ENCODE peak calls at places on chromosomes 13 and 19, in nine cellular contexts. Y is CD4-positive, CD25-positive, alpha-beta regulatory T cell; C is psoas muscle; H is tibial nerve; E is heart right ventricle; U is adrenal gland; I is trophoblast cell; K is neuronal stem cell; B is fibroblast of lung. M is an unnamed sample. For H3K4me1, the result is how much of the 10 kb centered on the place peaks cover.

GRCh38 chr13:77981191-77981925 is 62.7 kb upstream of the EDNRB start:
- DNase-seq in Y (no peak), C (no peak), H (no peak), E (no peak), U (no peak), I (no peak), K (no peak), B (peak), M (peak)

GRCh38 chr13:35702316-35702715 is 225.8 kb upstream of the MAB21L1 start:
- DNase-seq in Y (no peak), C (no peak), H (no peak), E (no peak), U (no peak), I (no peak), K (no peak), B (no peak), M (no peak)

GRCh38 chr13:51621597-51621996 is 37.3 kb downstream of the WDFY2 start:
- DNase-seq in Y (no peak), C (no peak), H (no peak), E (no peak), U (no peak), I (no peak), K (no peak), B (no peak), M (no peak)

GRCh38 chr19:31139871-31140505 is 209.2 kb downstream of the TSHZ3 start:
- DNase-seq in Y (no peak), C (no peak), H (no peak), E (no peak), U (no peak), I (peak), K (no peak), B (peak), M (no peak)

GRCh38 chr13:110561335-110562033 is at the start of gene RAB20:
- DNase-seq in Y (peak), C (peak), H (peak), E (peak), U (peak), I (peak), K (peak), B (peak), M (peak)

GRCh38 chr19:3006075-3006767 is 22.9 kb downstream of the TLE2 start:
- DNase-seq in Y (no peak), C (no peak), H (no peak), E (no peak), U (no peak), I (peak), K (no peak), B (no peak), M (no peak)

GRCh38 chr19:10285393-10285792 is 1.4 kb upstream of the ICAM4 start:
- DNase-seq in Y (no peak), C (no peak), H (no peak), E (no peak), U (no peak), I (no peak), K (no peak), B (no peak), M (no peak)

GRCh38 chr19:49056101-49056901 is 1.2 kb downstream of the CGB7 start:
- DNase-seq in Y (peak), C (peak), H (peak), E (peak), U (peak), I (peak), K (peak), B (peak), M (peak)

GRCh38 chr19:35845215-35846037 is 6.9 kb downstream of the NPHS1 start:
- DNase-seq in Y (no peak), C (no peak), H (no peak), E (no peak), U (no peak), I (peak), K (no peak), B (no peak), M (peak)

GRCh38 chr13:91045351-91046034 is 302.0 kb upstream of the MIR17HG start:
- DNase-seq in Y (no peak), C (no peak), H (no peak), E (no peak), U (no peak), I (peak), K (peak), B (peak), M (peak)

GRCh38 chr19:13503570-13504235 is 2.6 kb downstream of the CACNA1A start:
- DNase-seq in Y (no peak), C (no peak), H (no peak), E (no peak), U (no peak), I (no peak), K (no peak), B (no peak), M (no peak)

GRCh38 chr19:1214299-1214861 is 8.8 kb downstream of the STK11 start:
- DNase-seq in Y (no peak), C (no peak), H (no peak), E (no peak), U (no peak), I (no peak), K (no peak), B (no peak), M (no peak)
- H3K4me1 ChIP-seq in Y (under half), C (half or more), H (half or more), E (half or more), U (under half), I (under half), K (under half), B (under half), M (under half)

GRCh38 chr13:48859168-48860105 is 116.3 kb upstream of the FNDC3A start:
- DNase-seq in Y (no peak), C (no peak), H (no peak), E (no peak), U (peak), I (peak), K (no peak), B (no peak), M (no peak)
- H3K4me1 ChIP-seq in Y (under half), C (under half), H (under half), E (under half), U (under half), I (under half), K (under half), B (under half), M (under half)

GRCh38 chr19:46606019-46606418 is 4.9 kb downstream of the CALM3 start:
- DNase-seq in Y (no peak), C (no peak), H (peak), E (no peak), U (no peak), I (no peak), K (no peak), B (no peak), M (no peak)

GRCh38 chr19:46608178-46608577 is 7.0 kb downstream of the CALM3 start:
- DNase-seq in Y (no peak), C (peak), H (peak), E (no peak), U (no peak), I (no peak), K (no peak), B (no peak), M (no peak)

GRCh38 chr19:46607441-46607841 is 6.3 kb downstream of the CALM3 start:
- DNase-seq in Y (no peak), C (peak), H (peak), E (no peak), U (no peak), I (no peak), K (no peak), B (no peak), M (no peak)

GRCh38 chr19:46605356-46605821 is 4.3 kb downstream of the CALM3 start:
- DNase-seq in Y (no peak), C (no peak), H (peak), E (no peak), U (peak), I (no peak), K (no peak), B (no peak), M (no peak)

GRCh38 chr19:46606681-46607440 is 5.7 kb downstream of the CALM3 start:
- DNase-seq in Y (no peak), C (peak), H (peak), E (no peak), U (no peak), I (no peak), K (no peak), B (no peak), M (no peak)
- H3K4me1 ChIP-seq in Y (under half), C (under half), H (half or more), E (half or more), U (under half), I (under half), K (under half), B (under half), M (under half)

DNA sequence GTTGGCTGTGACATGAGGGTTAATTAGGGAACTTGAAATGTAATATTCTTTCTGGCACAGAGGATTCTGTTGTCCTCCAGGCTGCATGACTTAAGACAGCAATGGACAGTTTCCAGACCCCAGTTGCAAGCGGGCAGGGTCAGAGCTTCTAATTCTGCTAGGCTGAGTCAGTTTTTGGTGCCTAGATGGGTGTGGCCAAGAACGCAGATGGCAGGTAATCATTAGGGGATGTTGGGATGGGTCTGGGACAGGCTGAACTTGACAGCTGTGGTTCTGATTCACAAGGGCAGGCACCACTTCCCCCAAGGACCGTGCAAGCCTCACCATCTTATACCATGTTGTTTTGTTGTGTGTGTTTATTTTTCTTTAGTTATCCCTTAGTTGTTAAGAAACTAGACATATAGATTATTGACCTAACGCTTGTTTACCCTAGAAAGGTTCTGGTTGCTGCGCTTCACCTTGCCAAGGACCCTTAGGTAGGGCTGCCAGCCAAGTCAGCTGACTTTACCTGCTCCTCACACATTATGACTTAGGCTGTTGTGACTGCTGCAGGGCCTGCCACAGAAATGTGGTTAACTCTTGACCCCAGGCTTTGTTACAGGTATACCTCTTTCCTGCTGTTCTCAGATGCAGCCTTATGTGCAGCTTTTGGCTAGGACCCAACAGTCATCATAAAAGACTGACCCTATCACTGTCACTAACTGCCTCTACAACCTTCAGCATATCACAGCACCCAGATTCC is 117.7 kb upstream of the KLF12 start:
- DNase-seq in Y (no peak), C (peak), H (no peak), E (no peak), U (no peak), I (no peak), K (no peak), B (peak), M (no peak)
- H3K4me1 ChIP-seq in Y (half or more), C (under half), H (under half), E (under half), U (under half), I (under half), K (under half), B (under half), M (under half)

GRCh38 chr19:1210227-1210538 is 4.6 kb downstream of the STK11 start:
- DNase-seq in Y (no peak), C (no peak), H (no peak), E (no peak), U (peak), I (no peak), K (no peak), B (no peak), M (no peak)
- H3K4me1 ChIP-seq in Y (half or more), C (half or more), H (half or more), E (half or more), U (half or more), I (under half), K (under half), B (under half), M (under half)

GRCh38 chr19:43668406-43669158 is 1.4 kb downstream of the PLAUR start:
- DNase-seq in Y (peak), C (peak), H (peak), E (peak), U (peak), I (peak), K (peak), B (peak), M (peak)
- H3K4me1 ChIP-seq in Y (under half), C (under half), H (under half), E (under half), U (under half), I (under half), K (under half), B (under half), M (under half)